ENCODE peak calls at places on chromosomes 4 and X, in five cellular contexts. One of them, this sample, is unnamed.

GRCh38 chr4:48651869-48652447 is 128.1 kb downstream of the FRYL start:
- DNase-seq in tibial nerve: no peak
- DNase-seq in transverse colon: no peak
- DNase-seq in body of pancreas: no peak
- DNase-seq in Peyer's patch: no peak
- DNase-seq in this sample: no peak

GRCh38 chr4:145538636-145539035 is 57.0 kb downstream of the SMAD1 start:
- DNase-seq in transverse colon: no peak
- DNase-seq in body of pancreas: no peak
- DNase-seq in Peyer's patch: no peak
- DNase-seq in tibial nerve: no peak
- DNase-seq in this sample: no peak

GRCh38 chrX:9542106-9542764 is 77.4 kb downstream of the TBL1X start:
- DNase-seq in tibial nerve: no peak
- DNase-seq in body of pancreas: no peak
- DNase-seq in transverse colon: no peak
- DNase-seq in Peyer's patch: peak
- DNase-seq in this sample: no peak

GRCh38 chr4:3640587-3640962 is 108.4 kb upstream of the LRPAP1 start:
- DNase-seq in transverse colon: no peak
- DNase-seq in tibial nerve: no peak
- DNase-seq in Peyer's patch: no peak
- DNase-seq in body of pancreas: peak
- DNase-seq in this sample: no peak

GRCh38 chr4:85747871-85748491 is 273.0 kb downstream of the ARHGAP24 start:
- DNase-seq in Peyer's patch: peak
- DNase-seq in transverse colon: peak
- DNase-seq in body of pancreas: peak
- DNase-seq in tibial nerve: no peak
- DNase-seq in this sample: peak

GRCh38 chr4:22420291-22420690 is 95.6 kb downstream of the ADGRA3 start:
- DNase-seq in tibial nerve: no peak
- DNase-seq in Peyer's patch: no peak
- DNase-seq in body of pancreas: peak
- DNase-seq in transverse colon: no peak
- DNase-seq in this sample: no peak

GRCh38 chr4:100738388-100739165 is 220.8 kb upstream of the EMCN start:
- DNase-seq in body of pancreas: no peak
- DNase-seq in tibial nerve: no peak
- DNase-seq in Peyer's patch: peak
- DNase-seq in transverse colon: peak
- DNase-seq in this sample: no peak

GRCh38 chrX:50579955-50580354 is 109.3 kb upstream of the DGKK start:
- DNase-seq in tibial nerve: no peak
- DNase-seq in transverse colon: peak
- DNase-seq in Peyer's patch: peak
- DNase-seq in body of pancreas: peak
- DNase-seq in this sample: peak

GRCh38 chr4:163332526-163333405 is at the start of gene NPY1R:
- DNase-seq in transverse colon: peak
- DNase-seq in tibial nerve: peak
- DNase-seq in body of pancreas: peak
- DNase-seq in Peyer's patch: peak
- DNase-seq in this sample: peak

GRCh38 chr4:53508446-53508845 is 82.8 kb downstream of the LNX1 start:
- DNase-seq in body of pancreas: no peak
- DNase-seq in tibial nerve: no peak
- DNase-seq in transverse colon: no peak
- DNase-seq in Peyer's patch: no peak
- DNase-seq in this sample: no peak

GRCh38 chr4:48047896-48048295 is 31.3 kb downstream of the NIPAL1 start:
- DNase-seq in transverse colon: peak
- DNase-seq in body of pancreas: peak
- DNase-seq in Peyer's patch: no peak
- DNase-seq in tibial nerve: no peak
- DNase-seq in this sample: no peak

GRCh38 chr4:124537971-124538370 is 174.6 kb downstream of the ANKRD50 start:
- DNase-seq in body of pancreas: no peak
- DNase-seq in transverse colon: no peak
- DNase-seq in Peyer's patch: no peak
- DNase-seq in tibial nerve: no peak
- DNase-seq in this sample: no peak

GRCh38 chr4:62162606-62163005 is 962.5 kb downstream of the ADGRL3 start:
- DNase-seq in body of pancreas: no peak
- DNase-seq in Peyer's patch: no peak
- DNase-seq in transverse colon: no peak
- DNase-seq in tibial nerve: no peak
- DNase-seq in this sample: no peak

GRCh38 chr4:62159306-62159705 is 959.2 kb downstream of the ADGRL3 start:
- DNase-seq in Peyer's patch: no peak
- DNase-seq in transverse colon: no peak
- DNase-seq in body of pancreas: no peak
- DNase-seq in tibial nerve: no peak
- DNase-seq in this sample: no peak

GRCh38 chr4:62161446-62161845 is 961.3 kb downstream of the ADGRL3 start:
- DNase-seq in body of pancreas: no peak
- DNase-seq in transverse colon: no peak
- DNase-seq in Peyer's patch: no peak
- DNase-seq in tibial nerve: no peak
- DNase-seq in this sample: no peak

DNA sequence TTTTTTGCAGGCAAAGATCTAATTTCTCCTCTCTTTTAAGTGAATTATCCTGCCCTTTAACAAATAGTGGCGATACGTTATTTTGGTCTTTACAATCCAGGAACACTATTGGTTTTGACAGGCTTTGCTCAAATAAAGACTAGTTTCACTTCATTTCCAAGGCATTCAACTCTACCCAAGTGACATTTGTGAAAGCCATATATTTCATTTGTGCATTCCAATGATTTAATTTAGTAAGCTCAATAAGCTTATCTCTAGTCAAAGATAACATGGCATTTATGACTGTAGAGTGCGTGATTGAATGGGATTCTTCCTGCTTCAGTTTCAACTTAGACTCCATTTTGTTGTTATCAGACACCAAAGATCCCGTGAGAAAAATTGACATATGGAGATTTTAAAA is 959.8 kb downstream of the ADGRL3 start:
- DNase-seq in body of pancreas: no peak
- DNase-seq in tibial nerve: no peak
- DNase-seq in transverse colon: no peak
- DNase-seq in Peyer's patch: no peak
- DNase-seq in this sample: no peak
- TF ChIP-seq POLR2A in body of pancreas: no peak
- TF ChIP-seq POLR2A in tibial nerve: no peak
- TF ChIP-seq POLR2A in transverse colon: no peak
- TF ChIP-seq POLR2A in Peyer's patch: no peak
- TF ChIP-seq POLR2A in this sample: no peak

DNA sequence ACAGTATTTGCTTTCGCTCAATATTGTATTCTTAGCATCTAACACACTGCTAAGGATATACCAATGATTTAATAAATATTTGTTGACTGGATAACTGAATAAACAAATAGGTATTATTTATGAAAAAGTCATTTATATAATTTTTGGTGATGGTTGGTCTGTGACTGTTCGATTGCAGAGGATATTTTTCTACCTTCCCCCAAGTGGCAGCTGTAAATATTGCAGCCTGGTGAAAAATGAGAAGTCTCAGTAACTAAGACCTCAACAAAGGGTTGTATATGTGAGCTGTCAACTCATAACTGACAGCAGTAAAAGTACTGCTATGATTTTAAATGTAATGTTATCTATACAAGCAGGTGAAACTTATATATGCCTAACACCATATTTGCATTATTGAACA is 36.0 kb downstream of the HTR2C start:
- DNase-seq in tibial nerve: no peak
- DNase-seq in Peyer's patch: no peak
- DNase-seq in transverse colon: no peak
- DNase-seq in body of pancreas: no peak
- DNase-seq in this sample: no peak
- TF ChIP-seq CTCF in tibial nerve: peak
- TF ChIP-seq CTCF in Peyer's patch: no peak
- TF ChIP-seq CTCF in transverse colon: no peak
- TF ChIP-seq CTCF in body of pancreas: no peak
- TF ChIP-seq CTCF in this sample: peak

GRCh38 chrX:101410461-101410860 is 2.4 kb downstream of the HNRNPH2 start:
- DNase-seq in body of pancreas: no peak
- DNase-seq in Peyer's patch: no peak
- DNase-seq in transverse colon: no peak
- DNase-seq in tibial nerve: no peak
- DNase-seq in this sample: no peak

GRCh38 chrX:101407167-101407747 is 468 bp downstream of the GLA start:
- DNase-seq in transverse colon: no peak
- DNase-seq in Peyer's patch: no peak
- DNase-seq in tibial nerve: no peak
- DNase-seq in body of pancreas: no peak
- DNase-seq in this sample: no peak

GRCh38 chrX:101409043-101409442 is 1.0 kb downstream of the HNRNPH2 start:
- DNase-seq in body of pancreas: no peak
- DNase-seq in tibial nerve: no peak
- DNase-seq in Peyer's patch: no peak
- DNase-seq in transverse colon: no peak
- DNase-seq in this sample: no peak

GRCh38 chrX:101407748-101408529 is at the start of the genes GLA and HNRNPH2:
- DNase-seq in body of pancreas: peak
- DNase-seq in tibial nerve: peak
- DNase-seq in transverse colon: peak
- DNase-seq in Peyer's patch: peak
- DNase-seq in this sample: peak

DNA sequence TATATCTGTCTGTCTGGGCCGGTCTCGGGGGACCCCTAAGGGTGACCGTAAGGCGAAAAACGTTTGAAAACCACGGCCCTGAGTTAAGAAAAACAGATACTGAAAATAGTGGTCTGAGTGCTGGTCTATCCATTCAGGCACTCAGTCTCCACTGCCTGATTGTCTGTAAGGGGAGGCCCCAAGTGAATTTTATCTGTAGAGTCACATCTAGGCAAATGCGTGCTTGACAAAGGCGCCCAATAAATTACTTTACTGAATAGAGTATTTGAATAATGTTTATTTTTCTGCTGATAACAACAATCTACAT is 461 bp downstream of the HNRNPH2 start:
- DNase-seq in body of pancreas: no peak
- DNase-seq in Peyer's patch: no peak
- DNase-seq in transverse colon: no peak
- DNase-seq in tibial nerve: no peak
- DNase-seq in this sample: no peak
- TF ChIP-seq POLR2A in body of pancreas: no peak
- TF ChIP-seq POLR2A in Peyer's patch: no peak
- TF ChIP-seq POLR2A in transverse colon: no peak
- TF ChIP-seq POLR2A in tibial nerve: no peak
- TF ChIP-seq POLR2A in this sample: no peak

DNA sequence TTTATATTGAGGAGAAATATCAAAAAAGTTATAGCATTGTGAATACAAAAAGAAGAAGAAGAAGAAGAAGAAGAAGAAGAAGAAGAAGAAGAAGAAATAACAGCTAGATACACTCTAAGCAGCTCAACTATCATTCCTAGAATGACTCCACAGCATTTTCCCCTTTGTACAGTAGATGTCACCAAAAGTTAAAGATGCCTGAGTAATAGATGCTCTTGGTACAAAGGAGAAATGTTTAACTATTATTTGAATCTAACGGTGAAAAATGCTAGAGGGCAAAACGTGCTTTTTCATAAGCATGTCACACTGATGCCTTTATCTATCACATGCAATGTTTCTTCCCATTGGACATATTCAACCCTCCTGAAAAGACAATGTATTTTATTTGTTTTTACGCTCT is 178.4 kb upstream of the GPRIN3 start:
- DNase-seq in tibial nerve: no peak
- DNase-seq in Peyer's patch: no peak
- DNase-seq in body of pancreas: no peak
- DNase-seq in transverse colon: no peak
- DNase-seq in this sample: no peak
- TF ChIP-seq CTCF in tibial nerve: no peak
- TF ChIP-seq CTCF in Peyer's patch: peak
- TF ChIP-seq CTCF in body of pancreas: no peak
- TF ChIP-seq CTCF in transverse colon: no peak
- TF ChIP-seq CTCF in this sample: no peak

This sample was measured in testis.